ENCODE peak calls at places on chromosomes 7 and 10, in six cellular contexts. Z, J, C, L, O and I are unnamed samples.

GRCh38 chr10:119111968-119112515 is 8.1 kb downstream of the DENND10 start:
- DNase-seq in Z (peak; percentile 48), J (no peak), L (peak; percentile 82), C (no peak), O (no peak), I (peak; percentile 65)

GRCh38 chr7:2567663-2568238 is 9.0 kb downstream of the IQCE start:
- DNase-seq in L (peak; percentile 38), J (peak; percentile 22), O (peak; percentile 76), C (peak; percentile 40), Z (peak; percentile 57), I (no peak)

GRCh38 chr7:91949221-91950009 is 8.8 kb downstream of the AKAP9 start:
- DNase-seq in C (no peak), J (no peak), O (no peak), L (peak; percentile 60), Z (peak; percentile 12), I (peak; percentile 52)

GRCh38 chr10:125343118-125343752 is 182.9 kb upstream of the CTBP2 start:
- DNase-seq in O (peak; percentile 50), L (peak; percentile 36), C (peak; percentile 20), J (no peak), Z (peak; percentile 50), I (peak; percentile 3)

GRCh38 chr7:149799397-149800168 is 26.2 kb upstream of the ZNF467 start:
- DNase-seq in J (peak; percentile 39), C (peak; percentile 63), Z (peak; percentile 12), L (no peak), O (peak; percentile 73), I (no peak)

GRCh38 chr10:49284356-49284755 is 14.6 kb upstream of the C10orf71 start:
- DNase-seq in L (no peak), Z (no peak), C (no peak), J (no peak), O (no peak), I (no peak)

GRCh38 chr7:129262333-129262732 is 37.5 kb downstream of the AHCYL2 start:
- DNase-seq in C (no peak), L (no peak), J (no peak), O (no peak), Z (no peak), I (peak; percentile 38)

GRCh38 chr7:5420841-5421625 is 2.6 kb downstream of the TNRC18 start:
- DNase-seq in Z (no peak), O (peak; percentile 52), C (no peak), J (no peak), L (no peak), I (no peak)

GRCh38 chr10:121442086-121442485 is 156.2 kb downstream of the FGFR2 start:
- DNase-seq in Z (no peak), L (no peak), O (no peak), C (no peak), J (no peak), I (no peak)